ENCODE peak calls at places on chromosomes 13 and 19, in six cellular contexts. X is dorsolateral prefrontal cortex, H is heart right ventricle, F is left lung, T is GM23338, I is foreskin fibroblast. L is an unnamed sample.
A peak's percentile ranks its signal among the peaks of the same experiment; 100 is the strongest.

GRCh38 chr19:20664917-20665781 is 3.8 kb upstream of the ZNF626 start:
- DNase-seq in X (peak; percentile 69), H (peak; percentile 27), I (peak; percentile 20), T (peak; percentile 49), F (no peak), L (peak; percentile 78)

GRCh38 chr13:92807343-92807742 is 419.3 kb upstream of the GPC6 start:
- DNase-seq in F (no peak), X (no peak), H (no peak), T (no peak), I (peak; percentile 36), L (no peak)

GRCh38 chr19:42239544-42240220 is 2.7 kb downstream of the GSK3A start:
- DNase-seq in F (no peak), I (no peak), T (no peak), X (no peak), H (no peak), L (no peak)

GRCh38 chr19:39735688-39736087 is 2.1 kb downstream of the CLC start:
- DNase-seq in T (no peak), I (no peak), H (no peak), X (no peak), F (no peak), L (no peak)

GRCh38 chr19:40157059-40157458 is 34.2 kb upstream of the MAP3K10 start:
- DNase-seq in I (no peak), X (no peak), F (no peak), H (no peak), T (no peak), L (no peak)

GRCh38 chr13:110499621-110500281 is 61.8 kb downstream of the RAB20 start:
- DNase-seq in F (no peak), I (peak; percentile 80), T (no peak), H (no peak), X (no peak), L (no peak)

GRCh38 chr13:25910243-25910642 is 141.6 kb downstream of the SHISA2 start:
- DNase-seq in F (no peak), T (no peak), X (no peak), I (no peak), H (no peak), L (no peak)

GRCh38 chr13:19085876-19086275 is 95.7 kb downstream of the TUBA3C start:
- DNase-seq in T (no peak), F (no peak), X (no peak), H (no peak), I (no peak), L (no peak)

GRCh38 chr13:93876236-93876635 is 603.2 kb downstream of the DCT start:
- DNase-seq in F (no peak), X (no peak), H (no peak), I (no peak), T (no peak), L (no peak)

GRCh38 chr13:109479991-109480696 is 306.2 kb downstream of the IRS2 start:
- DNase-seq in T (no peak), I (peak; percentile 60), H (no peak), F (no peak), X (no peak), L (no peak)

GRCh38 chr13:111325146-111325890 is 4.9 kb downstream of the TEX29 start:
- DNase-seq in F (no peak), X (no peak), H (no peak), T (no peak), I (no peak), L (no peak)

GRCh38 chr13:68481130-68481529 is 1251.0 kb upstream of the PCDH9 start:
- DNase-seq in I (no peak), F (no peak), T (no peak), X (no peak), H (no peak), L (no peak)

GRCh38 chr13:28423010-28423409 is 71.9 kb downstream of the FLT1 start:
- DNase-seq in X (no peak), H (peak; percentile 27), T (no peak), I (no peak), F (peak; percentile 77), L (no peak)

GRCh38 chr19:3314962-3315675 is 51.3 kb upstream of the NFIC start:
- DNase-seq in F (no peak), H (no peak), T (no peak), X (no peak), I (no peak), L (no peak)

GRCh38 chr19:37966211-37967072 is 59.4 kb downstream of the SIPA1L3 start:
- DNase-seq in I (no peak), F (no peak), X (peak; percentile 81), T (no peak), H (no peak), L (no peak)

GRCh38 chr19:12293771-12294307 is 844 bp downstream of the ZNF44 start:
- DNase-seq in F (peak; percentile 90), X (peak; percentile 32), T (peak; percentile 85), H (peak; percentile 47), I (peak; percentile 78), L (no peak)

GRCh38 chr13:45385912-45386311 is 32.3 kb downstream of the SLC25A30 start:
- DNase-seq in F (no peak), X (no peak), I (no peak), T (no peak), H (no peak), L (no peak)

GRCh38 chr13:74136089-74136658 is 2.0 kb upstream of the KLF12 start:
- DNase-seq in H (peak; percentile 33), I (peak; percentile 72), T (peak; percentile 43), F (no peak), X (peak; percentile 12), L (no peak)

GRCh38 chr19:16920816-16921529 is 32.2 kb downstream of the F2RL3 start:
- DNase-seq in I (peak; percentile 79), H (no peak), T (no peak), F (no peak), X (no peak), L (no peak)

GRCh38 chr13:27375686-27376326 is 48.6 kb upstream of the GTF3A start:
- DNase-seq in I (peak; percentile 80), T (peak; percentile 93), X (no peak), F (peak; percentile 48), H (peak; percentile 66), L (peak; percentile 42)

GRCh38 chr19:55189424-55189823 is 9.3 kb upstream of the SYT5 start:
- DNase-seq in T (no peak), F (no peak), X (no peak), I (peak; percentile 94), H (peak; percentile 60), L (no peak)

GRCh38 chr13:95874286-95874685 is 178.9 kb downstream of the UGGT2 start:
- DNase-seq in X (no peak), T (no peak), I (no peak), H (no peak), F (no peak), L (no peak)

GRCh38 chr13:61029064-61029463 is 386.6 kb downstream of the PCDH20 start:
- DNase-seq in T (peak; percentile 55), F (no peak), X (no peak), I (no peak), H (no peak), L (no peak)

GRCh38 chr13:103130681-103131210 is 64.5 kb upstream of the SLC10A2 start:
- DNase-seq in T (no peak), H (no peak), F (no peak), X (no peak), I (peak; percentile 4), L (no peak)

GRCh38 chr19:40177286-40178070 is 13.7 kb upstream of the MAP3K10 start:
- DNase-seq in T (no peak), F (no peak), X (no peak), H (no peak), I (no peak), L (no peak)

GRCh38 chr19:570315-570714 is 2.1 kb upstream of the BSG start:
- DNase-seq in H (no peak), T (no peak), I (no peak), X (peak; percentile 1), F (no peak), L (no peak)

GRCh38 chr19:572891-573825 is 762 bp downstream of the BSG start:
- DNase-seq in I (peak; percentile 88), H (peak; percentile 58), F (peak; percentile 67), T (peak; percentile 59), X (peak; percentile 12), L (peak; percentile 59)

GRCh38 chr19:571127-571974 is 1.0 kb upstream of the BSG start:
- DNase-seq in F (peak; percentile 66), T (peak; percentile 77), H (no peak), X (peak; percentile 2), I (peak; percentile 59), L (no peak)

GRCh38 chr19:574658-575526 is 2.5 kb downstream of the BSG start:
- DNase-seq in X (peak; percentile 53), F (no peak), T (peak; percentile 16), I (peak; percentile 73), H (peak; percentile 66), L (no peak)

GRCh38 chr19:572140-572890 is at the start of gene BSG:
- DNase-seq in X (peak; percentile 98), H (peak; percentile 98), I (peak; percentile 99), T (peak; percentile 99), F (peak; percentile 99), L (peak; percentile 91)
- TF ChIP-seq CTCF in X (peak; percentile 5), H (no peak), I (no peak), T (no peak), F (peak; percentile 30), L (no peak)

DNA sequence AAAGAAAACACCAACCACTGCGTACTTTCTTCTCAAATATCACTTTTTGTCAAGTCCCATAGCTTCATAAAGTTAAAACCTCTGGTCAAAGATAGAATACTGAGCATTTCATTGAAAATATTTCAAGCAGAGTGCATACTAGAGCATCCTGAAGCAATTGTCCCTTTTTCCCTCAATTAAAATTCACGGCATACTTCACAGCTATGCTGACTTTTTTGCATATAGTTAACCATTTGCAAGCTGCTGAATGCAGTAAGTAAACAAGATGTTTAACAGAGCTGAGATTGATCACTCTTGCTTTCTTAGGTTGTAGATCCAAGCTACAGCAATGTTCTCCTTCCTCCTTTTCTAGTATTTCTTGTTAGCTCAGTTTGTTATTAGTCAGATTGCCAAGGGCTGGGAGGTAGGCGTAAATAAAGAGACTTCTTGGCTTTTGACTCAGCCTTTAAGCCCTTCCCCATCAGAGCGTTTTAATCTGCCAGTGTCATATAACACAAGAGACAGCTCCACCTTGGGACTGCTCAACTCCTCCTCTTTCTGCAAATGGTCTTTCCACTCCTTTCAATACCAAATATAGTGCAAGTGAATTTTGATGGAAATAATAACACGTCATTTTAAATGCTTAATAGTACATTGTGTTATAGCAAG is at the start of gene SLITRK6:
- DNase-seq in T (peak; percentile 75), H (no peak), X (no peak), I (peak; percentile 77), F (no peak), L (no peak)
- TF ChIP-seq CTCF in T (peak; percentile 41), H (no peak), X (no peak), I (peak; percentile 5), F (no peak), L (peak; percentile 35)

GRCh38 chr19:5339950-5340636 is 519 bp downstream of the PTPRS start:
- DNase-seq in X (no peak), I (peak; percentile 28), H (no peak), F (no peak), T (peak; percentile 61), L (no peak)
- TF ChIP-seq CTCF in X (peak; percentile 24), I (no peak), H (no peak), F (no peak), T (peak; percentile 26), L (no peak)

GRCh38 chr13:33312150-33312908 is 26.8 kb upstream of the STARD13 start:
- DNase-seq in F (no peak), H (no peak), T (peak; percentile 37), I (peak; percentile 69), X (no peak), L (no peak)
- TF ChIP-seq CTCF in F (no peak), H (peak; percentile 25), T (peak; percentile 42), I (peak; percentile 24), X (peak; percentile 70), L (no peak)

L was measured in D721Med.